ENCODE peak calls at places on chromosomes 7 and 10, in eight cellular contexts. P is neural progenitor cell; Q is fibroblast of the aortic adventitia; G is sigmoid colon; V is activated CD8-positive, alpha-beta T cell treated with anti-CD3 and anti-CD28 coated beads for 36 hours; A is fibroblast of lung; J is stimulated activated CD4-positive, alpha-beta T cell treated with anti-CD3 and anti-CD28 coated beads, Interleukin-4, amount 100 ng/mL, for 48 hours; Y is GM13976. X is an unnamed sample.

GRCh38 chr7:81887098-81887497 is 117.3 kb upstream of the HGF start:
- DNase-seq in G (no peak), Q (no peak), A (peak), P (no peak), V (no peak), Y (no peak), J (no peak), X (no peak)

GRCh38 chr10:46250898-46251856 is 35.6 kb upstream of the ANTXRL start:
- DNase-seq in A (no peak), Q (no peak), Y (no peak), G (peak), J (no peak), V (no peak), P (no peak), X (no peak)

GRCh38 chr7:69192134-69192533 is 406.1 kb upstream of the AUTS2 start:
- DNase-seq in G (no peak), V (no peak), Q (no peak), P (no peak), A (no peak), Y (no peak), J (no peak), X (no peak)

GRCh38 chr7:74343281-74344127 is 54.3 kb downstream of the CLIP2 start:
- DNase-seq in Q (peak), J (no peak), P (no peak), A (peak), V (peak), G (no peak), Y (no peak), X (peak)

GRCh38 chr10:5944389-5945202 is 32.7 kb downstream of the IL15RA start:
- DNase-seq in J (no peak), Q (peak), V (no peak), Y (no peak), P (no peak), A (peak), G (peak), X (peak)

GRCh38 chr10:13491747-13492360 is 37.0 kb downstream of the BEND7 start:
- DNase-seq in A (no peak), P (no peak), J (no peak), Y (no peak), V (no peak), G (no peak), Q (no peak), X (no peak)

GRCh38 chr10:32938554-32939061 is 19.4 kb downstream of the ITGB1 start:
- DNase-seq in V (no peak), P (peak), A (no peak), J (no peak), Y (no peak), G (no peak), Q (no peak), X (peak)

GRCh38 chr7:135716677-135717238 is 11.2 kb downstream of the SLC13A4 start:
- DNase-seq in Y (no peak), J (no peak), P (no peak), V (no peak), Q (peak), G (no peak), A (peak), X (peak)

GRCh38 chr7:2738110-2738509 is 50.1 kb downstream of the AMZ1 start:
- DNase-seq in J (no peak), Y (no peak), Q (no peak), A (no peak), V (no peak), P (no peak), G (peak), X (no peak)

GRCh38 chr7:26461508-26461907 is 169.8 kb downstream of the SNX10 start:
- DNase-seq in A (no peak), Y (no peak), P (no peak), J (no peak), V (no peak), G (no peak), Q (no peak), X (no peak)

GRCh38 chr10:93749218-93749799 is 8.4 kb upstream of the LGI1 start:
- DNase-seq in Y (no peak), P (peak), V (no peak), J (no peak), G (no peak), A (peak), Q (peak), X (no peak)

GRCh38 chr10:19817251-19818046 is 1.2 kb downstream of the PLXDC2 start:
- DNase-seq in G (peak), V (peak), P (peak), A (peak), J (no peak), Y (peak), Q (no peak), X (no peak)

GRCh38 chr10:44301781-44302400 is 83.0 kb downstream of the CXCL12 start:
- DNase-seq in V (no peak), G (no peak), A (peak), J (no peak), Y (no peak), P (no peak), Q (peak), X (no peak)

GRCh38 chr7:124171068-124171467 is 138.2 kb upstream of the TMEM229A start:
- DNase-seq in J (no peak), Y (no peak), V (peak), Q (no peak), A (no peak), G (no peak), P (peak), X (peak)

GRCh38 chr10:12252882-12253546 is 57.0 kb downstream of the CDC123 start:
- DNase-seq in Q (no peak), P (peak), A (no peak), Y (peak), J (no peak), V (peak), G (no peak), X (peak)

GRCh38 chr10:22475857-22476600 is 130.7 kb downstream of the SPAG6 start:
- DNase-seq in J (peak), Q (no peak), V (peak), G (no peak), A (no peak), Y (peak), P (peak), X (no peak)

GRCh38 chr10:71436268-71436922 is 39.7 kb downstream of the CDH23 start:
- DNase-seq in Y (no peak), P (no peak), Q (no peak), A (no peak), J (no peak), V (no peak), G (no peak), X (no peak)

GRCh38 chr7:67470256-67470751 is 473.7 kb downstream of the TYW1 start:
- DNase-seq in V (no peak), J (no peak), G (peak), Y (no peak), Q (no peak), P (peak), A (no peak), X (no peak)

GRCh38 chr7:91993976-91994375 is 53.3 kb downstream of the AKAP9 start:
- DNase-seq in G (no peak), P (no peak), Y (no peak), A (peak), V (no peak), Q (no peak), J (no peak), X (no peak)

GRCh38 chr7:139317954-139318505 is 23.1 kb upstream of the FMC1 start:
- DNase-seq in A (no peak), Q (no peak), Y (no peak), P (no peak), G (no peak), J (no peak), V (no peak), X (no peak)

GRCh38 chr10:35420044-35420443 is 83.7 kb downstream of the CCNY start:
- DNase-seq in Q (peak), V (no peak), Y (no peak), P (no peak), G (no peak), A (peak), J (no peak), X (peak)

GRCh38 chr7:75938921-75939320 is 24.0 kb downstream of the POR start:
- DNase-seq in Q (no peak), J (no peak), A (no peak), V (no peak), P (no peak), Y (no peak), G (no peak), X (no peak)

GRCh38 chr7:22474645-22475044 is 25.3 kb downstream of the STEAP1B start:
- DNase-seq in J (no peak), G (no peak), A (no peak), Q (no peak), P (no peak), Y (no peak), V (no peak), X (no peak)

GRCh38 chr7:127667751-127668530 is 15.9 kb downstream of the SND1 start:
- DNase-seq in P (no peak), J (no peak), Y (no peak), Q (peak), A (peak), G (no peak), V (no peak), X (peak)

GRCh38 chr7:35839860-35840854 is 39.3 kb downstream of the SEPTIN7 start:
- DNase-seq in Q (peak), A (peak), V (no peak), J (no peak), P (no peak), Y (no peak), G (no peak), X (peak)

GRCh38 chr10:129586897-129587443 is 119.9 kb downstream of the MGMT start:
- DNase-seq in P (no peak), J (no peak), V (no peak), A (no peak), Q (peak), G (no peak), Y (no peak), X (no peak)

GRCh38 chr10:92064506-92064905 is 140.9 kb downstream of the BTAF1 start:
- DNase-seq in Q (no peak), A (peak), J (no peak), Y (no peak), G (no peak), V (no peak), P (no peak), X (peak)

GRCh38 chr7:152851881-152852417 is 92.4 kb downstream of the ACTR3B start:
- DNase-seq in G (no peak), Q (no peak), A (no peak), J (no peak), P (no peak), V (no peak), Y (no peak), X (peak)

GRCh38 chr7:42739591-42739990 is 172.3 kb downstream of the C7orf25 start:
- DNase-seq in Q (peak), Y (no peak), G (no peak), A (no peak), P (no peak), V (no peak), J (no peak), X (peak)

GRCh38 chr10:36759111-36759805 is 366.1 kb upstream of the ANKRD30A start:
- DNase-seq in A (peak), Q (peak), P (no peak), G (no peak), Y (no peak), V (no peak), J (no peak), X (peak)

GRCh38 chr10:72809033-72809432 is 84.5 kb upstream of the OIT3 start:
- DNase-seq in Q (no peak), G (no peak), J (no peak), P (no peak), A (no peak), V (no peak), Y (no peak), X (no peak)

GRCh38 chr10:99983280-99983988 is 26.3 kb downstream of the DNMBP start:
- DNase-seq in A (peak), J (no peak), Y (no peak), P (no peak), V (no peak), Q (peak), G (no peak), X (peak)

GRCh38 chr7:46485481-46486065 is 564.5 kb upstream of the IGFBP3 start:
- DNase-seq in J (no peak), Y (no peak), V (no peak), Q (peak), A (peak), G (no peak), P (no peak), X (peak)

GRCh38 chr10:103793920-103794883 is 61.2 kb downstream of the SH3PXD2A start:
- DNase-seq in J (no peak), Q (no peak), Y (no peak), G (peak), A (no peak), P (no peak), V (no peak), X (no peak)

GRCh38 chr7:111400088-111400487 is 162.2 kb downstream of the IMMP2L start:
- DNase-seq in Q (no peak), P (no peak), J (no peak), V (no peak), G (no peak), Y (no peak), A (peak), X (no peak)

GRCh38 chr7:13953368-13953767 is 36.1 kb downstream of the ETV1 start:
- DNase-seq in V (no peak), G (no peak), J (no peak), Y (no peak), P (no peak), Q (peak), A (no peak), X (no peak)

GRCh38 chr10:71431216-71431944 is 34.7 kb downstream of the CDH23 start:
- DNase-seq in G (no peak), A (no peak), V (no peak), Y (peak), J (no peak), Q (no peak), P (no peak), X (no peak)

GRCh38 chr10:43114743-43115611 is 23.3 kb upstream of the CSGALNACT2 start:
- DNase-seq in G (no peak), V (no peak), Q (peak), A (no peak), P (no peak), J (no peak), Y (no peak), X (no peak)

GRCh38 chr7:131540491-131541162 is 15.8 kb downstream of the PODXL start:
- DNase-seq in Q (no peak), V (no peak), P (no peak), G (peak), A (no peak), J (no peak), Y (no peak), X (no peak)

GRCh38 chr10:47383254-47384147 is 592 bp downstream of the ZNF488 start:
- DNase-seq in J (no peak), Y (peak), V (no peak), P (peak), G (no peak), A (no peak), Q (no peak), X (no peak)

X was measured in AG08395.